ENCODE peak calls at places on chromosomes 11 and 22, in eight cellular contexts. One of them, this sample, is unnamed.

GRCh38 chr11:44474702-44475101 is 90.8 kb upstream of the CD82 start:
- DNase-seq in retinal pigment epithelial cell: no peak
- DNase-seq in activated CD8-positive, alpha-beta memory T cell treated with anti-CD3 and anti-CD28 coated beads for 4 hours: no peak
- DNase-seq in activated naive CD8-positive, alpha-beta T cell treated with anti-CD3 and anti-CD28 coated beads, Interleukin-2, amount 50 U/mL, for 24 hours: no peak
- DNase-seq in CD8-positive, alpha-beta memory T cell: no peak
- DNase-seq in cardiac fibroblast: no peak
- DNase-seq in H54: no peak
- DNase-seq in stimulated activated CD8-positive, alpha-beta memory T cell treated with anti-CD3 and anti-CD28 coated beads, Interleukin-7, amount 100 ng/mL, for 1 hour: no peak
- DNase-seq in this sample: no peak

GRCh38 chr11:19511413-19512183 is 201.0 kb upstream of the NAV2 start:
- DNase-seq in retinal pigment epithelial cell: no peak
- DNase-seq in activated CD8-positive, alpha-beta memory T cell treated with anti-CD3 and anti-CD28 coated beads for 4 hours: no peak
- DNase-seq in activated naive CD8-positive, alpha-beta T cell treated with anti-CD3 and anti-CD28 coated beads, Interleukin-2, amount 50 U/mL, for 24 hours: no peak
- DNase-seq in CD8-positive, alpha-beta memory T cell: no peak
- DNase-seq in cardiac fibroblast: peak; percentile 31
- DNase-seq in H54: no peak
- DNase-seq in stimulated activated CD8-positive, alpha-beta memory T cell treated with anti-CD3 and anti-CD28 coated beads, Interleukin-7, amount 100 ng/mL, for 1 hour: no peak
- DNase-seq in this sample: peak; percentile 25

GRCh38 chr11:129374993-129375721 is 491 bp upstream of the BARX2 start:
- DNase-seq in retinal pigment epithelial cell: no peak
- DNase-seq in activated CD8-positive, alpha-beta memory T cell treated with anti-CD3 and anti-CD28 coated beads for 4 hours: no peak
- DNase-seq in activated naive CD8-positive, alpha-beta T cell treated with anti-CD3 and anti-CD28 coated beads, Interleukin-2, amount 50 U/mL, for 24 hours: peak; percentile 14
- DNase-seq in CD8-positive, alpha-beta memory T cell: no peak
- DNase-seq in cardiac fibroblast: peak; percentile 16
- DNase-seq in H54: no peak
- DNase-seq in stimulated activated CD8-positive, alpha-beta memory T cell treated with anti-CD3 and anti-CD28 coated beads, Interleukin-7, amount 100 ng/mL, for 1 hour: no peak
- DNase-seq in this sample: peak; percentile 21

GRCh38 chr11:1573847-1574255 is 1.8 kb upstream of the DUSP8 start:
- DNase-seq in retinal pigment epithelial cell: no peak
- DNase-seq in activated CD8-positive, alpha-beta memory T cell treated with anti-CD3 and anti-CD28 coated beads for 4 hours: no peak
- DNase-seq in activated naive CD8-positive, alpha-beta T cell treated with anti-CD3 and anti-CD28 coated beads, Interleukin-2, amount 50 U/mL, for 24 hours: no peak
- DNase-seq in CD8-positive, alpha-beta memory T cell: no peak
- DNase-seq in cardiac fibroblast: no peak
- DNase-seq in H54: peak; percentile 65
- DNase-seq in stimulated activated CD8-positive, alpha-beta memory T cell treated with anti-CD3 and anti-CD28 coated beads, Interleukin-7, amount 100 ng/mL, for 1 hour: no peak
- DNase-seq in this sample: no peak

GRCh38 chr11:73980001-73980960 is 2.4 kb downstream of the UCP2 start:
- DNase-seq in retinal pigment epithelial cell: peak; percentile 18
- DNase-seq in activated CD8-positive, alpha-beta memory T cell treated with anti-CD3 and anti-CD28 coated beads for 4 hours: peak; percentile 57
- DNase-seq in activated naive CD8-positive, alpha-beta T cell treated with anti-CD3 and anti-CD28 coated beads, Interleukin-2, amount 50 U/mL, for 24 hours: peak; percentile 73
- DNase-seq in CD8-positive, alpha-beta memory T cell: peak; percentile 88
- DNase-seq in cardiac fibroblast: no peak
- DNase-seq in H54: no peak
- DNase-seq in stimulated activated CD8-positive, alpha-beta memory T cell treated with anti-CD3 and anti-CD28 coated beads, Interleukin-7, amount 100 ng/mL, for 1 hour: peak; percentile 43
- DNase-seq in this sample: no peak

GRCh38 chr11:31841435-31841834 is 30.3 kb upstream of the PAX6 start:
- DNase-seq in retinal pigment epithelial cell: no peak
- DNase-seq in activated CD8-positive, alpha-beta memory T cell treated with anti-CD3 and anti-CD28 coated beads for 4 hours: no peak
- DNase-seq in activated naive CD8-positive, alpha-beta T cell treated with anti-CD3 and anti-CD28 coated beads, Interleukin-2, amount 50 U/mL, for 24 hours: no peak
- DNase-seq in CD8-positive, alpha-beta memory T cell: no peak
- DNase-seq in cardiac fibroblast: no peak
- DNase-seq in H54: no peak
- DNase-seq in stimulated activated CD8-positive, alpha-beta memory T cell treated with anti-CD3 and anti-CD28 coated beads, Interleukin-7, amount 100 ng/mL, for 1 hour: no peak
- DNase-seq in this sample: no peak

GRCh38 chr22:29004647-29005371 is 56.8 kb downstream of the C22orf31 start:
- DNase-seq in retinal pigment epithelial cell: peak; percentile 36
- DNase-seq in activated CD8-positive, alpha-beta memory T cell treated with anti-CD3 and anti-CD28 coated beads for 4 hours: no peak
- DNase-seq in activated naive CD8-positive, alpha-beta T cell treated with anti-CD3 and anti-CD28 coated beads, Interleukin-2, amount 50 U/mL, for 24 hours: no peak
- DNase-seq in CD8-positive, alpha-beta memory T cell: no peak
- DNase-seq in cardiac fibroblast: no peak
- DNase-seq in H54: no peak
- DNase-seq in stimulated activated CD8-positive, alpha-beta memory T cell treated with anti-CD3 and anti-CD28 coated beads, Interleukin-7, amount 100 ng/mL, for 1 hour: no peak
- DNase-seq in this sample: no peak

GRCh38 chr22:38070250-38070921 is 13.2 kb downstream of the PICK1 start:
- DNase-seq in retinal pigment epithelial cell: no peak
- DNase-seq in activated CD8-positive, alpha-beta memory T cell treated with anti-CD3 and anti-CD28 coated beads for 4 hours: no peak
- DNase-seq in activated naive CD8-positive, alpha-beta T cell treated with anti-CD3 and anti-CD28 coated beads, Interleukin-2, amount 50 U/mL, for 24 hours: no peak
- DNase-seq in CD8-positive, alpha-beta memory T cell: no peak
- DNase-seq in cardiac fibroblast: no peak
- DNase-seq in H54: no peak
- DNase-seq in stimulated activated CD8-positive, alpha-beta memory T cell treated with anti-CD3 and anti-CD28 coated beads, Interleukin-7, amount 100 ng/mL, for 1 hour: no peak
- DNase-seq in this sample: no peak

GRCh38 chr11:10373340-10373739 is 68.5 kb downstream of the ADM start:
- DNase-seq in retinal pigment epithelial cell: no peak
- DNase-seq in activated CD8-positive, alpha-beta memory T cell treated with anti-CD3 and anti-CD28 coated beads for 4 hours: no peak
- DNase-seq in activated naive CD8-positive, alpha-beta T cell treated with anti-CD3 and anti-CD28 coated beads, Interleukin-2, amount 50 U/mL, for 24 hours: no peak
- DNase-seq in CD8-positive, alpha-beta memory T cell: no peak
- DNase-seq in cardiac fibroblast: no peak
- DNase-seq in H54: no peak
- DNase-seq in stimulated activated CD8-positive, alpha-beta memory T cell treated with anti-CD3 and anti-CD28 coated beads, Interleukin-7, amount 100 ng/mL, for 1 hour: no peak
- DNase-seq in this sample: no peak

GRCh38 chr22:37260939-37261338 is 16.9 kb upstream of the RAC2 start:
- DNase-seq in retinal pigment epithelial cell: no peak
- DNase-seq in activated CD8-positive, alpha-beta memory T cell treated with anti-CD3 and anti-CD28 coated beads for 4 hours: no peak
- DNase-seq in activated naive CD8-positive, alpha-beta T cell treated with anti-CD3 and anti-CD28 coated beads, Interleukin-2, amount 50 U/mL, for 24 hours: peak; percentile 72
- DNase-seq in CD8-positive, alpha-beta memory T cell: peak; percentile 57
- DNase-seq in cardiac fibroblast: peak; percentile 72
- DNase-seq in H54: peak; percentile 35
- DNase-seq in stimulated activated CD8-positive, alpha-beta memory T cell treated with anti-CD3 and anti-CD28 coated beads, Interleukin-7, amount 100 ng/mL, for 1 hour: no peak
- DNase-seq in this sample: peak; percentile 84

GRCh38 chr11:13635804-13636203 is 32.7 kb upstream of the FAR1 start:
- DNase-seq in retinal pigment epithelial cell: no peak
- DNase-seq in activated CD8-positive, alpha-beta memory T cell treated with anti-CD3 and anti-CD28 coated beads for 4 hours: no peak
- DNase-seq in activated naive CD8-positive, alpha-beta T cell treated with anti-CD3 and anti-CD28 coated beads, Interleukin-2, amount 50 U/mL, for 24 hours: no peak
- DNase-seq in CD8-positive, alpha-beta memory T cell: no peak
- DNase-seq in cardiac fibroblast: no peak
- DNase-seq in H54: no peak
- DNase-seq in stimulated activated CD8-positive, alpha-beta memory T cell treated with anti-CD3 and anti-CD28 coated beads, Interleukin-7, amount 100 ng/mL, for 1 hour: no peak
- DNase-seq in this sample: no peak

GRCh38 chr11:99316761-99317475 is 296.2 kb downstream of the CNTN5 start:
- DNase-seq in retinal pigment epithelial cell: no peak
- DNase-seq in activated CD8-positive, alpha-beta memory T cell treated with anti-CD3 and anti-CD28 coated beads for 4 hours: no peak
- DNase-seq in activated naive CD8-positive, alpha-beta T cell treated with anti-CD3 and anti-CD28 coated beads, Interleukin-2, amount 50 U/mL, for 24 hours: no peak
- DNase-seq in CD8-positive, alpha-beta memory T cell: no peak
- DNase-seq in cardiac fibroblast: no peak
- DNase-seq in H54: no peak
- DNase-seq in stimulated activated CD8-positive, alpha-beta memory T cell treated with anti-CD3 and anti-CD28 coated beads, Interleukin-7, amount 100 ng/mL, for 1 hour: no peak
- DNase-seq in this sample: peak; percentile 4

This sample was measured in AG20443.